ENCODE peak calls at places on chromosomes 4 and X, in six cellular contexts. One of them, this sample, is unnamed.

GRCh38 chrX:10098235-10098819 is 58.4 kb upstream of the CLCN4 start:
- DNase-seq in Calu3: no peak
- DNase-seq in cardiac muscle cell: no peak
- DNase-seq in CD4-positive, CD25-positive, alpha-beta regulatory T cell: peak
- DNase-seq in caudate nucleus: no peak
- DNase-seq in cerebellar cortex: no peak
- DNase-seq in this sample: peak

GRCh38 chr4:101600287-101600686 is 190.2 kb upstream of the BANK1 start:
- DNase-seq in Calu3: no peak
- DNase-seq in caudate nucleus: no peak
- DNase-seq in cardiac muscle cell: no peak
- DNase-seq in CD4-positive, CD25-positive, alpha-beta regulatory T cell: no peak
- DNase-seq in cerebellar cortex: no peak
- DNase-seq in this sample: no peak

GRCh38 chr4:105998210-105998609 is 102.9 kb downstream of the NPNT start:
- DNase-seq in cerebellar cortex: no peak
- DNase-seq in caudate nucleus: no peak
- DNase-seq in Calu3: peak
- DNase-seq in cardiac muscle cell: no peak
- DNase-seq in CD4-positive, CD25-positive, alpha-beta regulatory T cell: no peak
- DNase-seq in this sample: no peak

GRCh38 chr4:13541720-13542576 is 2.4 kb downstream of the NKX3-2 start:
- DNase-seq in cerebellar cortex: peak
- DNase-seq in Calu3: no peak
- DNase-seq in cardiac muscle cell: no peak
- DNase-seq in caudate nucleus: no peak
- DNase-seq in CD4-positive, CD25-positive, alpha-beta regulatory T cell: peak
- DNase-seq in this sample: no peak

GRCh38 chr4:3869661-3870566 is 103.7 kb downstream of the ADRA2C start:
- DNase-seq in caudate nucleus: no peak
- DNase-seq in CD4-positive, CD25-positive, alpha-beta regulatory T cell: no peak
- DNase-seq in cerebellar cortex: no peak
- DNase-seq in Calu3: no peak
- DNase-seq in cardiac muscle cell: no peak
- DNase-seq in this sample: no peak

GRCh38 chr4:151038452-151039157 is 23.5 kb upstream of the LRBA start:
- DNase-seq in caudate nucleus: no peak
- DNase-seq in cerebellar cortex: no peak
- DNase-seq in cardiac muscle cell: no peak
- DNase-seq in CD4-positive, CD25-positive, alpha-beta regulatory T cell: no peak
- DNase-seq in Calu3: no peak
- DNase-seq in this sample: no peak

GRCh38 chr4:123104275-123104674 is 181.9 kb upstream of the NUDT6 start:
- DNase-seq in CD4-positive, CD25-positive, alpha-beta regulatory T cell: no peak
- DNase-seq in cardiac muscle cell: no peak
- DNase-seq in Calu3: no peak
- DNase-seq in caudate nucleus: no peak
- DNase-seq in cerebellar cortex: no peak
- DNase-seq in this sample: no peak

GRCh38 chr4:26420903-26421302 is 69.4 kb downstream of the CCKAR start:
- DNase-seq in CD4-positive, CD25-positive, alpha-beta regulatory T cell: no peak
- DNase-seq in cerebellar cortex: no peak
- DNase-seq in cardiac muscle cell: no peak
- DNase-seq in caudate nucleus: no peak
- DNase-seq in Calu3: no peak
- DNase-seq in this sample: no peak

GRCh38 chr4:67883463-67883862 is 339 bp downstream of the TMPRSS11D start:
- DNase-seq in CD4-positive, CD25-positive, alpha-beta regulatory T cell: no peak
- DNase-seq in cardiac muscle cell: no peak
- DNase-seq in Calu3: no peak
- DNase-seq in caudate nucleus: no peak
- DNase-seq in cerebellar cortex: no peak
- DNase-seq in this sample: no peak

GRCh38 chr4:138576684-138577083 is 334.5 kb upstream of the SLC7A11 start:
- DNase-seq in cerebellar cortex: peak
- DNase-seq in Calu3: peak
- DNase-seq in caudate nucleus: no peak
- DNase-seq in cardiac muscle cell: peak
- DNase-seq in CD4-positive, CD25-positive, alpha-beta regulatory T cell: no peak
- DNase-seq in this sample: no peak

GRCh38 chrX:38225093-38225492 is 4.4 kb upstream of the SRPX start:
- DNase-seq in Calu3: no peak
- DNase-seq in CD4-positive, CD25-positive, alpha-beta regulatory T cell: no peak
- DNase-seq in cardiac muscle cell: no peak
- DNase-seq in cerebellar cortex: no peak
- DNase-seq in caudate nucleus: no peak
- DNase-seq in this sample: no peak

GRCh38 chr4:14910411-14910810 is 91.9 kb upstream of the CPEB2 start:
- DNase-seq in cerebellar cortex: no peak
- DNase-seq in CD4-positive, CD25-positive, alpha-beta regulatory T cell: no peak
- DNase-seq in cardiac muscle cell: no peak
- DNase-seq in Calu3: no peak
- DNase-seq in caudate nucleus: no peak
- DNase-seq in this sample: no peak

GRCh38 chrX:151973851-151974335 is 583 bp downstream of the GABRE start:
- DNase-seq in cerebellar cortex: no peak
- DNase-seq in CD4-positive, CD25-positive, alpha-beta regulatory T cell: no peak
- DNase-seq in Calu3: peak
- DNase-seq in cardiac muscle cell: peak
- DNase-seq in caudate nucleus: no peak
- DNase-seq in this sample: no peak

GRCh38 chrX:49163555-49164419 is 1.2 kb downstream of the MAGIX start:
- DNase-seq in cerebellar cortex: peak
- DNase-seq in CD4-positive, CD25-positive, alpha-beta regulatory T cell: peak
- DNase-seq in caudate nucleus: peak
- DNase-seq in Calu3: peak
- DNase-seq in cardiac muscle cell: peak
- DNase-seq in this sample: peak

GRCh38 chr4:113064244-113064643 is 14.8 kb downstream of the ANK2 start:
- DNase-seq in CD4-positive, CD25-positive, alpha-beta regulatory T cell: no peak
- DNase-seq in Calu3: no peak
- DNase-seq in caudate nucleus: no peak
- DNase-seq in cardiac muscle cell: peak
- DNase-seq in cerebellar cortex: peak
- DNase-seq in this sample: no peak

GRCh38 chr4:112234952-112235609 is 3.5 kb downstream of the AP1AR start:
- DNase-seq in Calu3: peak
- DNase-seq in CD4-positive, CD25-positive, alpha-beta regulatory T cell: peak
- DNase-seq in caudate nucleus: no peak
- DNase-seq in cerebellar cortex: peak
- DNase-seq in cardiac muscle cell: peak
- DNase-seq in this sample: peak

GRCh38 chr4:41219421-41219950 is 5.1 kb upstream of the APBB2 start:
- DNase-seq in CD4-positive, CD25-positive, alpha-beta regulatory T cell: no peak
- DNase-seq in cerebellar cortex: no peak
- DNase-seq in cardiac muscle cell: no peak
- DNase-seq in Calu3: no peak
- DNase-seq in caudate nucleus: no peak
- DNase-seq in this sample: no peak

GRCh38 chr4:6668391-6668790 is 25.3 kb upstream of the S100P start:
- DNase-seq in cardiac muscle cell: no peak
- DNase-seq in Calu3: no peak
- DNase-seq in caudate nucleus: no peak
- DNase-seq in CD4-positive, CD25-positive, alpha-beta regulatory T cell: no peak
- DNase-seq in cerebellar cortex: no peak
- DNase-seq in this sample: no peak

GRCh38 chrX:41118156-41118555 is 32.9 kb downstream of the USP9X start:
- DNase-seq in Calu3: no peak
- DNase-seq in CD4-positive, CD25-positive, alpha-beta regulatory T cell: peak
- DNase-seq in caudate nucleus: no peak
- DNase-seq in cardiac muscle cell: no peak
- DNase-seq in cerebellar cortex: no peak
- DNase-seq in this sample: no peak

GRCh38 chr4:159428975-159429692 is 326.3 kb downstream of the RAPGEF2 start:
- DNase-seq in Calu3: no peak
- DNase-seq in cardiac muscle cell: peak
- DNase-seq in caudate nucleus: no peak
- DNase-seq in CD4-positive, CD25-positive, alpha-beta regulatory T cell: no peak
- DNase-seq in cerebellar cortex: peak
- DNase-seq in this sample: no peak

GRCh38 chr4:3375688-3376087 is 66.1 kb upstream of the HGFAC start:
- DNase-seq in caudate nucleus: no peak
- DNase-seq in cerebellar cortex: no peak
- DNase-seq in Calu3: no peak
- DNase-seq in cardiac muscle cell: no peak
- DNase-seq in CD4-positive, CD25-positive, alpha-beta regulatory T cell: no peak
- DNase-seq in this sample: no peak

GRCh38 chr4:40055873-40056721 is 553 bp upstream of the N4BP2 start:
- DNase-seq in cerebellar cortex: peak
- DNase-seq in CD4-positive, CD25-positive, alpha-beta regulatory T cell: no peak
- DNase-seq in caudate nucleus: peak
- DNase-seq in Calu3: peak
- DNase-seq in cardiac muscle cell: peak
- DNase-seq in this sample: peak

GRCh38 chrX:1488141-1488540 is 35.4 kb upstream of the ASMTL start:
- DNase-seq in caudate nucleus: no peak
- DNase-seq in cardiac muscle cell: no peak
- DNase-seq in CD4-positive, CD25-positive, alpha-beta regulatory T cell: no peak
- DNase-seq in Calu3: no peak
- DNase-seq in cerebellar cortex: no peak
- DNase-seq in this sample: no peak

GRCh38 chr4:9938933-9939332 is 82.4 kb downstream of the SLC2A9 start:
- DNase-seq in Calu3: no peak
- DNase-seq in cerebellar cortex: no peak
- DNase-seq in CD4-positive, CD25-positive, alpha-beta regulatory T cell: no peak
- DNase-seq in caudate nucleus: no peak
- DNase-seq in cardiac muscle cell: no peak
- DNase-seq in this sample: no peak

GRCh38 chr4:83125738-83126141 is 11.2 kb upstream of the PLAC8 start:
- DNase-seq in CD4-positive, CD25-positive, alpha-beta regulatory T cell: peak
- DNase-seq in cardiac muscle cell: no peak
- DNase-seq in caudate nucleus: no peak
- DNase-seq in Calu3: no peak
- DNase-seq in cerebellar cortex: no peak
- DNase-seq in this sample: peak

GRCh38 chr4:96677499-96677898 is 837.6 kb downstream of the PDHA2 start:
- DNase-seq in CD4-positive, CD25-positive, alpha-beta regulatory T cell: no peak
- DNase-seq in Calu3: no peak
- DNase-seq in cerebellar cortex: no peak
- DNase-seq in caudate nucleus: no peak
- DNase-seq in cardiac muscle cell: no peak
- DNase-seq in this sample: no peak

GRCh38 chr4:67896421-67897065 is 12.7 kb upstream of the TMPRSS11D start:
- DNase-seq in cerebellar cortex: no peak
- DNase-seq in cardiac muscle cell: no peak
- DNase-seq in caudate nucleus: no peak
- DNase-seq in Calu3: no peak
- DNase-seq in CD4-positive, CD25-positive, alpha-beta regulatory T cell: no peak
- DNase-seq in this sample: no peak

GRCh38 chr4:179465131-179465797 is 2023.0 kb upstream of the AGA start:
- DNase-seq in cerebellar cortex: no peak
- DNase-seq in caudate nucleus: no peak
- DNase-seq in Calu3: peak
- DNase-seq in CD4-positive, CD25-positive, alpha-beta regulatory T cell: no peak
- DNase-seq in cardiac muscle cell: no peak
- DNase-seq in this sample: no peak

GRCh38 chrX:3939967-3940610 is 226.6 kb upstream of the PRKX start:
- DNase-seq in Calu3: peak
- DNase-seq in caudate nucleus: no peak
- DNase-seq in cardiac muscle cell: peak
- DNase-seq in CD4-positive, CD25-positive, alpha-beta regulatory T cell: peak
- DNase-seq in cerebellar cortex: peak
- DNase-seq in this sample: no peak